ENCODE peak calls at places on chromosome 13, in ten cellular contexts. I, Q, G, B, C, X, J, S, D and R are unnamed samples.

GRCh38 chr13:28409648-28410047 is 85.3 kb downstream of the FLT1 start:
- DNase-seq in I (no peak), Q (peak), G (no peak), B (no peak), C (no peak), X (no peak), J (no peak), S (no peak), D (no peak), R (no peak)

GRCh38 chr13:35855531-35856019 is 275.6 kb downstream of the DCLK1 start:
- DNase-seq in I (no peak), Q (peak), G (no peak), B (no peak), C (peak), X (no peak), J (peak), S (peak), D (no peak), R (no peak)

GRCh38 chr13:78621086-78621485 is 17.7 kb upstream of the POU4F1 start:
- DNase-seq in I (no peak), Q (no peak), G (no peak), B (no peak), C (no peak), X (no peak), J (no peak), S (no peak), D (no peak), R (no peak)

GRCh38 chr13:51620165-51620983 is 36.1 kb downstream of the WDFY2 start:
- DNase-seq in I (peak), Q (peak), G (no peak), B (no peak), C (peak), X (no peak), J (no peak), S (peak), D (no peak), R (no peak)

GRCh38 chr13:103282571-103283450 is 216.6 kb upstream of the SLC10A2 start:
- DNase-seq in I (no peak), Q (no peak), G (no peak), B (peak), C (no peak), X (no peak), J (peak), S (peak), D (no peak), R (no peak)

GRCh38 chr13:40343550-40344269 is 322.7 kb downstream of the FOXO1 start:
- DNase-seq in I (no peak), Q (no peak), G (no peak), B (no peak), C (no peak), X (no peak), J (no peak), S (no peak), D (no peak), R (no peak)

GRCh38 chr13:57314897-57315520 is 148.0 kb downstream of the PRR20E start:
- DNase-seq in I (peak), Q (no peak), G (no peak), B (no peak), C (no peak), X (no peak), J (no peak), S (no peak), D (no peak), R (no peak)

GRCh38 chr13:72507394-72508199 is 219.8 kb downstream of the MZT1 start:
- DNase-seq in I (no peak), Q (no peak), G (no peak), B (peak), C (no peak), X (no peak), J (no peak), S (no peak), D (no peak), R (no peak)

GRCh38 chr13:43492745-43493144 is 294.0 kb downstream of the ENOX1 start:
- DNase-seq in I (no peak), Q (no peak), G (no peak), B (no peak), C (no peak), X (no peak), J (no peak), S (no peak), D (no peak), R (no peak)

GRCh38 chr13:54614729-54615128 is 1586.1 kb downstream of the OLFM4 start:
- DNase-seq in I (no peak), Q (no peak), G (no peak), B (no peak), C (no peak), X (no peak), J (no peak), S (no peak), D (no peak), R (no peak)

GRCh38 chr13:80276371-80277289 is 64.3 kb downstream of the SPRY2 start:
- DNase-seq in I (peak), Q (no peak), G (no peak), B (peak), C (peak), X (no peak), J (no peak), S (peak), D (no peak), R (no peak)

GRCh38 chr13:75787249-75787940 is 151.3 kb downstream of the LMO7 start:
- DNase-seq in I (no peak), Q (peak), G (no peak), B (peak), C (no peak), X (no peak), J (no peak), S (peak), D (no peak), R (no peak)

GRCh38 chr13:81498969-81499368 is 1158.0 kb upstream of the SPRY2 start:
- DNase-seq in I (no peak), Q (no peak), G (no peak), B (no peak), C (no peak), X (no peak), J (no peak), S (no peak), D (no peak), R (no peak)

GRCh38 chr13:24888291-24888931 is 124.4 kb downstream of the RNF17 start:
- DNase-seq in I (no peak), Q (no peak), G (no peak), B (no peak), C (no peak), X (no peak), J (no peak), S (no peak), D (no peak), R (no peak)

GRCh38 chr13:52454459-52454824 is 836 bp upstream of the CKAP2 start:
- DNase-seq in I (no peak), Q (no peak), G (no peak), B (no peak), C (no peak), X (no peak), J (peak), S (no peak), D (no peak), R (no peak)

GRCh38 chr13:112245179-112245724 is 130.9 kb upstream of the SPACA7 start:
- DNase-seq in I (no peak), Q (no peak), G (no peak), B (no peak), C (no peak), X (peak), J (no peak), S (no peak), D (no peak), R (no peak)

GRCh38 chr13:42660367-42660965 is 86.5 kb downstream of the TNFSF11 start:
- DNase-seq in I (no peak), Q (peak), G (no peak), B (peak), C (no peak), X (no peak), J (peak), S (peak), D (no peak), R (no peak)

GRCh38 chr13:102461302-102461701 is 59.5 kb upstream of the FGF14 start:
- DNase-seq in I (no peak), Q (no peak), G (no peak), B (no peak), C (no peak), X (no peak), J (no peak), S (no peak), D (no peak), R (no peak)

GRCh38 chr13:45341799-45342584 is 1.0 kb upstream of the TPT1 start:
- DNase-seq in I (no peak), Q (peak), G (no peak), B (peak), C (no peak), X (peak), J (no peak), S (peak), D (no peak), R (peak)

GRCh38 chr13:106139942-106140341 is 395.5 kb downstream of the EFNB2 start:
- DNase-seq in I (no peak), Q (no peak), G (no peak), B (no peak), C (no peak), X (no peak), J (no peak), S (no peak), D (no peak), R (no peak)

GRCh38 chr13:113968463-113969310 is 5.2 kb downstream of the C13orf46 start:
- DNase-seq in I (no peak), Q (no peak), G (peak), B (no peak), C (no peak), X (no peak), J (no peak), S (no peak), D (peak), R (peak)

GRCh38 chr13:40666905-40667621 is 622 bp upstream of the FOXO1 start:
- DNase-seq in I (no peak), Q (no peak), G (peak), B (no peak), C (peak), X (peak), J (peak), S (no peak), D (peak), R (peak)

GRCh38 chr13:105466376-105466775 is 1069.1 kb downstream of the EFNB2 start:
- DNase-seq in I (no peak), Q (no peak), G (no peak), B (no peak), C (no peak), X (no peak), J (no peak), S (no peak), D (no peak), R (no peak)

GRCh38 chr13:39840201-39840600 is 184.7 kb downstream of the COG6 start:
- DNase-seq in I (no peak), Q (no peak), G (no peak), B (no peak), C (no peak), X (no peak), J (no peak), S (peak), D (no peak), R (no peak)

GRCh38 chr13:99303863-99304521 is 3.2 kb downstream of the GPR183 start:
- DNase-seq in I (no peak), Q (no peak), G (no peak), B (no peak), C (peak), X (no peak), J (no peak), S (no peak), D (no peak), R (no peak)

GRCh38 chr13:82654851-82655517 is 1227.3 kb downstream of the SLITRK1 start:
- DNase-seq in I (peak), Q (peak), G (peak), B (peak), C (no peak), X (no peak), J (peak), S (peak), D (peak), R (peak)

GRCh38 chr13:33052446-33052845 is 36.2 kb downstream of the KL start:
- DNase-seq in I (no peak), Q (peak), G (no peak), B (peak), C (no peak), X (no peak), J (no peak), S (peak), D (no peak), R (no peak)